ENCODE peak calls at places on chromosomes 13 and 19, in four cellular contexts. One of them, this sample, is unnamed.

GRCh38 chr19:54470991-54471782 is 1.9 kb downstream of the CDC42EP5 start:
- DNase-seq in H9: peak; percentile 45
- DNase-seq in Kasumi-1: no peak
- DNase-seq in GM23338: peak; percentile 69
- DNase-seq in this sample: peak; percentile 72

GRCh38 chr13:112983042-112983305 is 14.0 kb downstream of the MCF2L start:
- DNase-seq in H9: no peak
- DNase-seq in Kasumi-1: no peak
- DNase-seq in GM23338: no peak
- DNase-seq in this sample: no peak

GRCh38 chr13:93726173-93727019 is 499.8 kb downstream of the GPC6 start:
- DNase-seq in H9: no peak
- DNase-seq in Kasumi-1: no peak
- DNase-seq in GM23338: peak; percentile 43
- DNase-seq in this sample: no peak

GRCh38 chr19:518292-519231 is 11.3 kb downstream of the TPGS1 start:
- DNase-seq in H9: peak; percentile 82
- DNase-seq in Kasumi-1: no peak
- DNase-seq in GM23338: peak; percentile 87
- DNase-seq in this sample: peak; percentile 91

GRCh38 chr19:17846146-17846545 is 1.6 kb downstream of the JAK3 start:
- DNase-seq in H9: no peak
- DNase-seq in Kasumi-1: no peak
- DNase-seq in GM23338: no peak
- DNase-seq in this sample: no peak

GRCh38 chr19:8254286-8255001 is 45.3 kb downstream of the CERS4 start:
- DNase-seq in H9: no peak
- DNase-seq in Kasumi-1: no peak
- DNase-seq in GM23338: no peak
- DNase-seq in this sample: no peak

GRCh38 chr13:51152713-51153112 is 41.6 kb upstream of the C13orf42 start:
- DNase-seq in H9: no peak
- DNase-seq in Kasumi-1: no peak
- DNase-seq in GM23338: no peak
- DNase-seq in this sample: peak; percentile 58

GRCh38 chr13:50220938-50221337 is 205.7 kb downstream of the KCNRG start:
- DNase-seq in H9: no peak
- DNase-seq in Kasumi-1: no peak
- DNase-seq in GM23338: no peak
- DNase-seq in this sample: no peak

GRCh38 chr13:25683056-25683455 is 311.3 kb downstream of the ATP8A2 start:
- DNase-seq in H9: no peak
- DNase-seq in Kasumi-1: no peak
- DNase-seq in GM23338: no peak
- DNase-seq in this sample: no peak

GRCh38 chr19:6055013-6055795 is 55.1 kb downstream of the RFX2 start:
- DNase-seq in H9: no peak
- DNase-seq in Kasumi-1: no peak
- DNase-seq in GM23338: no peak
- DNase-seq in this sample: no peak

GRCh38 chr19:4149518-4150288 is 3.7 kb upstream of the CREB3L3 start:
- DNase-seq in H9: no peak
- DNase-seq in Kasumi-1: no peak
- DNase-seq in GM23338: no peak
- DNase-seq in this sample: no peak

GRCh38 chr19:11504502-11505031 is 1.1 kb downstream of the ZNF653 start:
- DNase-seq in H9: no peak
- DNase-seq in Kasumi-1: no peak
- DNase-seq in GM23338: no peak
- DNase-seq in this sample: no peak

GRCh38 chr13:82827704-82828103 is 1054.6 kb downstream of the SLITRK1 start:
- DNase-seq in H9: no peak
- DNase-seq in Kasumi-1: no peak
- DNase-seq in GM23338: no peak
- DNase-seq in this sample: no peak

GRCh38 chr13:29749401-29750177 is 100.8 kb downstream of the UBL3 start:
- DNase-seq in H9: no peak
- DNase-seq in Kasumi-1: no peak
- DNase-seq in GM23338: no peak
- DNase-seq in this sample: no peak